ENCODE peak calls at places on chromosome 7, in four cellular contexts. One of them, this sample, is unnamed.

GRCh38 chr7:127650842-127651555 is 995 bp upstream of the SND1 start:
- DNase-seq in K562: no peak
- DNase-seq in HepG2: no peak
- DNase-seq in GM12878: no peak
- DNase-seq in this sample: peak

GRCh38 chr7:104643587-104644217 is 315.3 kb downstream of the LHFPL3 start:
- DNase-seq in K562: peak
- DNase-seq in HepG2: peak
- DNase-seq in GM12878: no peak
- DNase-seq in this sample: peak

GRCh38 chr7:9752033-9752432 is 1221.6 kb upstream of the PHF14 start:
- DNase-seq in GM12878: no peak
- DNase-seq in HepG2: no peak
- DNase-seq in K562: no peak
- DNase-seq in this sample: no peak

GRCh38 chr7:33831389-33832118 is 73.8 kb upstream of the BMPER start:
- DNase-seq in K562: no peak
- DNase-seq in GM12878: no peak
- DNase-seq in HepG2: no peak
- DNase-seq in this sample: no peak

GRCh38 chr7:158815471-158816128 is 13.7 kb downstream of the ESYT2 start:
- DNase-seq in HepG2: no peak
- DNase-seq in GM12878: no peak
- DNase-seq in K562: no peak
- DNase-seq in this sample: no peak

GRCh38 chr7:76051840-76052239 is 3.9 kb downstream of the MDH2 start:
- DNase-seq in GM12878: no peak
- DNase-seq in HepG2: no peak
- DNase-seq in K562: no peak
- DNase-seq in this sample: no peak

GRCh38 chr7:4762121-4763055 is 13.0 kb upstream of the AP5Z1 start:
- DNase-seq in GM12878: no peak
- DNase-seq in HepG2: no peak
- DNase-seq in K562: no peak
- DNase-seq in this sample: no peak

GRCh38 chr7:106485031-106485551 is 175.9 kb downstream of the CCDC71L start:
- DNase-seq in GM12878: no peak
- DNase-seq in HepG2: no peak
- DNase-seq in K562: no peak
- DNase-seq in this sample: no peak

GRCh38 chr7:139693651-139694388 is 84.0 kb downstream of the HIPK2 start:
- DNase-seq in HepG2: no peak
- DNase-seq in GM12878: no peak
- DNase-seq in K562: no peak
- DNase-seq in this sample: no peak

GRCh38 chr7:64630496-64630895 is 35.4 kb upstream of the ZNF107 start:
- DNase-seq in HepG2: peak
- DNase-seq in GM12878: no peak
- DNase-seq in K562: peak
- DNase-seq in this sample: no peak

DNA sequence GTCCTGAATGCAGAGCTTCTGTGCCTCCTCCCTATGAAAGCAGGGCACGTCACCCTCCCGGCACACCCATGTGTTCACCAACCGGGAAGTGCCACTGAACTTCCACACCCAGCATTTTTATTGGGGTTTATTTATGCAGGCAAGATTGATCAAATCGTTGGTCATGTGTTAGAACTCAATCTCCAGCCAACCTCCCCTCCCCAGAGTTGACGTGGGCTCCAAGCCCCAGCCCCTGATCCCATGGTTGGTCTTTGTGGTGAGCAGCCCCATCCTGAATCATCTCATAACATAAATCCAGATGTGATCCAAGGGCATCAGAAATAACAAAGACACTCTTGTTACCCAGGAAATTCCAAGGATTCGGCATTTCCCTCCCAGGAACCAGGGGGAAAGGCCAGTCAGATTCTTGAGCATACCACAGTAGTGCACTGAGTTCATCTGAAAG is 151.2 kb downstream of the TPST1 start:
- DNase-seq in HepG2: no peak
- DNase-seq in K562: no peak
- DNase-seq in GM12878: no peak
- DNase-seq in this sample: no peak
- TF ChIP-seq CREM in HepG2: no peak
- TF ChIP-seq CREM in K562: no peak
- TF ChIP-seq CREM in GM12878: no peak
- TF ChIP-seq CREM in this sample: no peak

GRCh38 chr7:1678571-1679325 is 8.7 kb downstream of the ELFN1 start:
- DNase-seq in K562: no peak
- DNase-seq in HepG2: no peak
- DNase-seq in GM12878: no peak
- DNase-seq in this sample: no peak

GRCh38 chr7:1679326-1679965 is 9.4 kb downstream of the ELFN1 start:
- DNase-seq in K562: no peak
- DNase-seq in HepG2: no peak
- DNase-seq in GM12878: no peak
- DNase-seq in this sample: no peak

GRCh38 chr7:1676550-1677071 is 6.5 kb downstream of the ELFN1 start:
- DNase-seq in GM12878: no peak
- DNase-seq in HepG2: no peak
- DNase-seq in K562: no peak
- DNase-seq in this sample: no peak

GRCh38 chr7:1677206-1678069 is 7.4 kb downstream of the ELFN1 start:
- DNase-seq in HepG2: no peak
- DNase-seq in K562: no peak
- DNase-seq in GM12878: no peak
- DNase-seq in this sample: no peak

GRCh38 chr7:1678070-1678543 is 8.0 kb downstream of the ELFN1 start:
- DNase-seq in GM12878: no peak
- DNase-seq in HepG2: no peak
- DNase-seq in K562: no peak
- DNase-seq in this sample: no peak
- TF ChIP-seq ATF3 in GM12878: no peak
- TF ChIP-seq ATF3 in HepG2: no peak
- TF ChIP-seq ATF3 in K562: no peak
- TF ChIP-seq ATF3 in this sample: no peak

GRCh38 chr7:130286881-130287280 is 6.1 kb upstream of the CPA4 start:
- DNase-seq in HepG2: no peak
- DNase-seq in K562: no peak
- DNase-seq in GM12878: no peak
- DNase-seq in this sample: no peak
- TF ChIP-seq CREM in HepG2: no peak
- TF ChIP-seq CREM in K562: no peak
- TF ChIP-seq CREM in GM12878: no peak
- TF ChIP-seq CREM in this sample: no peak

DNA sequence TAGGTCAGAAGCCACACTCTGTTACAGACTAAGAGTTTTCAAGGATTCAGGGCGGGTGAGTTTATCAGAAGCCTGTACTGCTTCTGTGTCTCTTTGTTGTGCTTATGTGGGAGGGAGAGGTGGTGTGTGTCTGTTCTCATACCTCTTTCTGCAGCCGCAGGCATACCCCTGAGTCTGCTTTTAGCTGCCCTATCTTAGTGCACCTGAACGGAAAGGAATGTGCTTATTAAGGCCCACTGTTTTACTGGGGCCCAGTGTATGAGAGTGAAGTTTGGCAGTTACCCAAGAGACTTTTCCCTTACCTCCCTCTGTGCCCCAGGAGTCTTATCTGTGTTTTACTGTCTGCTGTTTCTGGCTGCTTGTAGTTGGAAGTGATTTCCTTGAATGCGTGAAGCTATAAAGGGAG is 104.3 kb downstream of the TYW1 start:
- DNase-seq in HepG2: no peak
- DNase-seq in GM12878: no peak
- DNase-seq in K562: peak
- DNase-seq in this sample: peak
- TF ChIP-seq ATF3 in HepG2: no peak
- TF ChIP-seq ATF3 in GM12878: no peak
- TF ChIP-seq ATF3 in K562: no peak
- TF ChIP-seq ATF3 in this sample: no peak

GRCh38 chr7:1458676-1459511 is at the start of gene MICALL2:
- DNase-seq in HepG2: peak
- DNase-seq in K562: peak
- DNase-seq in GM12878: no peak
- DNase-seq in this sample: no peak
- TF ChIP-seq CREM in HepG2: no peak
- TF ChIP-seq CREM in K562: peak
- TF ChIP-seq CREM in GM12878: no peak
- TF ChIP-seq CREM in this sample: no peak

GRCh38 chr7:7385421-7385820 is 150.3 kb downstream of the COL28A1 start:
- DNase-seq in HepG2: no peak
- DNase-seq in K562: no peak
- DNase-seq in GM12878: no peak
- DNase-seq in this sample: no peak
- TF ChIP-seq ATF3 in HepG2: no peak
- TF ChIP-seq ATF3 in K562: no peak
- TF ChIP-seq ATF3 in GM12878: no peak
- TF ChIP-seq ATF3 in this sample: no peak

DNA sequence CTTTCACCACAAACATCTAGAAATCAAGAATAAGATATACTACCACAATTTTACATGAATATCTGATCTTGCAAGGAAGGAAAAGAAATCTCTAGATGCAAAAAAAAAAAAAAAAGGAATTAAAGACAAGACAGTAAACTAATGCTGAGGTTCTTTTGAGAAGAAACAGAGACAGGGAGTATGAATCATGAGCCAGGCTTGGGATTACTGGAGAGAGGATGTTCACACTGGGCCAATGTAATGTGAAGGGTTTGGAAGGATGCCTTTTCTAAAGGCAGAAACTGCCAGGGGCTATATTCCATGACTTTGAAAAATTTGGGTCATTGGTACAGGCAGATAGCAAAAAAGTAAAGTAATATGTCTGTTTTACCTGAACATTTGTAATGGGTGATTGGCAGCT is 573.0 kb upstream of the IGFBP3 start:
- DNase-seq in GM12878: no peak
- DNase-seq in HepG2: no peak
- DNase-seq in K562: no peak
- DNase-seq in this sample: no peak
- TF ChIP-seq CREM in GM12878: no peak
- TF ChIP-seq CREM in HepG2: no peak
- TF ChIP-seq CREM in K562: no peak
- TF ChIP-seq CREM in this sample: no peak

GRCh38 chr7:42673951-42674350 is 237.9 kb downstream of the C7orf25 start:
- DNase-seq in GM12878: no peak
- DNase-seq in HepG2: no peak
- DNase-seq in K562: no peak
- DNase-seq in this sample: no peak

GRCh38 chr7:42678315-42678714 is 233.6 kb downstream of the C7orf25 start:
- DNase-seq in HepG2: no peak
- DNase-seq in K562: no peak
- DNase-seq in GM12878: no peak
- DNase-seq in this sample: no peak

GRCh38 chr7:42672339-42672990 is 239.4 kb downstream of the C7orf25 start:
- DNase-seq in K562: no peak
- DNase-seq in HepG2: no peak
- DNase-seq in GM12878: no peak
- DNase-seq in this sample: no peak

DNA sequence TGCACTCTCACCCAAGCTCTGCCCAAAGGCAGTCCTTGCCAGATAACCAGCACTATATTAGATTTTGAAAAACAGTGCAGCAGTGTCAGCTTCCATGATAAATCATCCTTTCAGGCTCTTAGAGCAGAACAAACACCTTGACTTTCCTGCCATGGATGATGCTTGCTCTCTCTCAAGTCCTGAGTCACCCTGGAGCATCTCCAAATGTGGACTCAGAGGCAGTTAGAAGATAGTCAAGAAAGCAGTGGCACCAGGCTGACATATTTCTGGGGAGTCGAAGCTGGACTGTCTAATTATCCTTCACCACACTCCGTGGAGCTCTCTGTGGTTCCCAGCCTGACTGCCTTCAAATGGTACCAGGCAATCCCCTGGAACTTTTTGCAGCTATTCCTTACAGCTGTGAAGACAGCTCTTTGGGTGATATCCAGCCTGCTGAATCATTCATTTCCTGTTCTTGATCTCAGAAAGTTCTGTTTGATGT is 234.1 kb downstream of the C7orf25 start:
- DNase-seq in K562: no peak
- DNase-seq in GM12878: no peak
- DNase-seq in HepG2: no peak
- DNase-seq in this sample: no peak
- TF ChIP-seq ATF3 in K562: no peak
- TF ChIP-seq ATF3 in GM12878: no peak
- TF ChIP-seq ATF3 in HepG2: no peak
- TF ChIP-seq ATF3 in this sample: no peak

This sample was measured in WTC11.